ENCODE peak calls at places on chromosome 2, in seven cellular contexts. W is heart left ventricle, I is transverse colon, L is testis, K is A549, O is body of pancreas, E is Peyer's patch. N is an unnamed sample.

GRCh38 chr2:72137498-72138010 is 10.1 kb downstream of the CYP26B1 start:
- DNase-seq in W (peak), I (peak), L (peak), K (peak), O (peak), E (peak), N (peak)

GRCh38 chr2:238269741-238270140 is 18.7 kb downstream of the PER2 start:
- DNase-seq in W (no peak), I (no peak), L (no peak), K (no peak), O (no peak), E (no peak), N (no peak)

GRCh38 chr2:26724004-26724750 is 31.7 kb downstream of the KCNK3 start:
- DNase-seq in W (peak), I (peak), L (peak), K (peak), O (peak), E (no peak), N (no peak)

GRCh38 chr2:69464575-69464974 is 27.3 kb upstream of the NFU1 start:
- DNase-seq in W (peak), I (no peak), L (peak), K (peak), O (peak), E (no peak), N (no peak)

GRCh38 chr2:151933266-151933804 is 105.1 kb upstream of the ARL5A start:
- DNase-seq in W (no peak), I (no peak), L (no peak), K (no peak), O (no peak), E (no peak), N (no peak)

GRCh38 chr2:55620123-55620779 is 2.8 kb upstream of the PPP4R3B start:
- DNase-seq in W (no peak), I (no peak), L (no peak), K (peak), O (no peak), E (no peak), N (no peak)

GRCh38 chr2:150028337-150028736 is 440.8 kb upstream of the MMADHC start:
- DNase-seq in W (no peak), I (no peak), L (no peak), K (no peak), O (no peak), E (no peak), N (no peak)

GRCh38 chr2:166573393-166573792 is 79.3 kb upstream of the SCN7A start:
- DNase-seq in W (no peak), I (no peak), L (no peak), K (no peak), O (no peak), E (no peak), N (no peak)

GRCh38 chr2:17148298-17149228 is 369.7 kb downstream of the RAD51AP2 start:
- DNase-seq in W (no peak), I (no peak), L (peak), K (peak), O (peak), E (no peak), N (no peak)

DNA sequence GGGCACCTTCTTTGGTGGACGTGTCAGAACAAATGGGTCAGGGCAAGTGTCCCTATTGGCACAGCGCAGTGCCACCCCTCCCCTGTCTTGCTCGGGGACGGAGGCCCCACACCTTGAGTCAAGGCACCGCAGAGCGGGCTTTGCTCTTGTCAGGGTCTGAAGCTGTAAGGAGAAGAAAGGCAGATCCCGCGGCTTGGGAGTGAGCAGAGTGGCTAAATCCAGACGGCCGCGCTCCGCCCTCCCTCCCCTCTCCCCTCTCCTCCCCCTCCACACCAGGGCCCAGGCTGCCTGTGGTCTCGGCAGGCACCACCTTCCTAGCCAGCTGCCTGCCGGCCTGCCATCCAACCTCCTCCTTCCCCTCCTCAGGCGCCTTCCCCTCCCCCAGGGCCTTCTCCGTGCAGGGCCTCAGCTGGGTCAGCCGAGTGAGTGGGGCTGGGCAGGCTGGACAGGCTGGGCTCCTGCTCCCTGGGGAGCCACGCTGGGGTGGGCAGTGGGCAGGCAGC is 25.8 kb downstream of the SPEG start:
- DNase-seq in W (peak), I (peak), L (peak), K (no peak), O (no peak), E (no peak), N (no peak)
- TF ChIP-seq POLR2A in W (no peak), I (no peak), L (no peak), K (no peak), O (no peak), E (no peak), N (no peak)

GRCh38 chr2:206163251-206163880 is 3.7 kb downstream of the EEF1B2 start:
- DNase-seq in W (no peak), I (no peak), L (no peak), K (no peak), O (no peak), E (no peak), N (no peak)

GRCh38 chr2:206160124-206160806 is 570 bp downstream of the EEF1B2 start:
- DNase-seq in W (no peak), I (peak), L (no peak), K (no peak), O (peak), E (no peak), N (peak)

GRCh38 chr2:206158563-206159345 is 490 bp downstream of the NDUFS1 start:
- DNase-seq in W (no peak), I (no peak), L (no peak), K (peak), O (no peak), E (no peak), N (no peak)

GRCh38 chr2:206159346-206160123 is at the start of the genes EEF1B2 and NDUFS1:
- DNase-seq in W (peak), I (peak), L (peak), K (peak), O (peak), E (peak), N (peak)

GRCh38 chr2:206160807-206161179 is 1.1 kb downstream of the EEF1B2 start:
- DNase-seq in W (no peak), I (no peak), L (no peak), K (no peak), O (no peak), E (no peak), N (no peak)
- TF ChIP-seq POLR2A in W (no peak), I (no peak), L (no peak), K (no peak), O (no peak), E (no peak), N (peak)

GRCh38 chr2:200786423-200786822 is 25.3 kb upstream of the BZW1 start:
- DNase-seq in W (no peak), I (no peak), L (no peak), K (peak), O (no peak), E (no peak), N (no peak)

GRCh38 chr2:200788129-200788718 is 23.5 kb upstream of the BZW1 start:
- DNase-seq in W (no peak), I (no peak), L (no peak), K (no peak), O (no peak), E (no peak), N (no peak)

GRCh38 chr2:200790185-200790584 is 21.5 kb upstream of the BZW1 start:
- DNase-seq in W (no peak), I (no peak), L (no peak), K (no peak), O (no peak), E (no peak), N (no peak)

GRCh38 chr2:200786826-200787225 is 24.9 kb upstream of the BZW1 start:
- DNase-seq in W (no peak), I (no peak), L (no peak), K (peak), O (no peak), E (no peak), N (no peak)

DNA sequence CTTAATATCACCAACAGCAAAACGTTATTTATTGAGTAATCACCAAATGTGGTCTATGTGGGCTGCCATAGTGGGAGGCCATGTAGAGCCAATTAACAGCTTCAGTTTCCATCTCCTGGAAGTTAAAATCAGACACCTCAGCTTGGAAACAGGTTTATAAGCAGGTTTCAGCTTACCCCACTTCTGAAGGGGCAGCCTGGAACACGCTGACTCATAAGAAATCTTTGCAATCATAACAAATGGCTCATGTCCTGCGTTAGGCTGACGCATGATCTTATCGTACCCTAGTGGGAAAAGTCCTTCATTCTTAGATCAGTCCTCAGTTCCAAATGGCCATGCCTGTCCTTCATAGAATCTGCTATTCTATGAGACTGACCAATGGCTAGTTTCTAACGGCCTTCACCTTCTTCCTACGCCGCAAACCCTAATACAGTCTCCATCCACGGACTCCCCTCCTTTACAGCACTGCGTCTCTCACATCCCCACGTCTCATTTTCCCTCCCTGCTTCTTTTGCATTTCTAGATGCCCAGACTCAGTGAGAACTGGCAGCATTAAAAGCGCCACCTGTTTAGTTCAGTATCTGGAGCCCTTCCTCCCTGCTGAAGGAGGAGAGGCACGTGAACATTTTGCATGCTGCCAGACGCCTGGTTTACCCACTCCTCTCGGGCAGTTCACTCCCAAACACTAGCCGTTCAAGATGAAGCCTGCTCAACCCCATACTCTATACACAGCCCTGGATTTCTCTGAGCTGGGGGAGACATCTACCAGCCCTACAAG is 24.2 kb upstream of the BZW1 start:
- DNase-seq in W (no peak), I (no peak), L (no peak), K (peak), O (no peak), E (no peak), N (no peak)
- TF ChIP-seq POLR2A in W (no peak), I (no peak), L (no peak), K (no peak), O (no peak), E (no peak), N (no peak)

GRCh38 chr2:200852605-200853004 is 11.9 kb downstream of the CLK1 start:
- DNase-seq in W (no peak), I (no peak), L (no peak), K (no peak), O (no peak), E (no peak), N (no peak)

GRCh38 chr2:200847268-200847667 is 17.2 kb downstream of the CLK1 start:
- DNase-seq in W (no peak), I (no peak), L (no peak), K (no peak), O (no peak), E (no peak), N (no peak)

GRCh38 chr2:200847939-200848338 is 16.5 kb downstream of the CLK1 start:
- DNase-seq in W (no peak), I (no peak), L (no peak), K (no peak), O (no peak), E (no peak), N (no peak)

GRCh38 chr2:200851398-200852248 is 12.8 kb downstream of the CLK1 start:
- DNase-seq in W (no peak), I (no peak), L (no peak), K (no peak), O (no peak), E (no peak), N (no peak)

GRCh38 chr2:200850512-200851256 is 13.8 kb downstream of the CLK1 start:
- DNase-seq in W (no peak), I (no peak), L (no peak), K (no peak), O (no peak), E (no peak), N (no peak)
- TF ChIP-seq POLR2A in W (no peak), I (no peak), L (no peak), K (no peak), O (no peak), E (no peak), N (no peak)

N was measured in GM12892.